ENCODE peak calls at places on chromosomes 11 and 22, in four cellular contexts. H, R, J and X are unnamed samples.
A peak's percentile ranks its signal among the peaks of the same experiment; 100 is the strongest.

GRCh38 chr22:41215409-41215808 is 10.3 kb downstream of the L3MBTL2 start:
- DNase-seq in R (no peak), J (no peak), H (no peak), X (no peak)

GRCh38 chr11:61868601-61869476 is 22.5 kb downstream of the FADS3 start:
- DNase-seq in H (no peak), R (no peak), J (no peak), X (no peak)

GRCh38 chr11:46808804-46809431 is 37.2 kb downstream of the CKAP5 start:
- DNase-seq in H (no peak), J (peak; percentile 38), R (no peak), X (no peak)

GRCh38 chr11:127105578-127105977 is 105.0 kb upstream of the KIRREL3 start:
- DNase-seq in J (no peak), R (no peak), H (no peak), X (no peak)

GRCh38 chr22:37609240-37610152 is 862 bp downstream of the GGA1 start:
- DNase-seq in J (peak; percentile 38), H (no peak), R (no peak), X (no peak)

GRCh38 chr11:1931791-1932480 is 12.4 kb downstream of the TNNT3 start:
- DNase-seq in J (no peak), H (no peak), R (no peak), X (no peak)

GRCh38 chr11:117830072-117830471 is 5.5 kb upstream of the FXYD2 start:
- DNase-seq in H (no peak), R (no peak), J (no peak), X (no peak)

GRCh38 chr11:77042111-77042726 is 8.0 kb downstream of the B3GNT6 start:
- DNase-seq in J (no peak), H (no peak), R (no peak), X (no peak)

GRCh38 chr11:112837162-112837826 is 123.9 kb upstream of the NCAM1 start:
- DNase-seq in H (no peak), R (no peak), J (peak; percentile 49), X (no peak)

GRCh38 chr11:131038597-131038996 is 122.3 kb upstream of the SNX19 start:
- DNase-seq in J (peak; percentile 64), R (no peak), H (no peak), X (no peak)

GRCh38 chr11:64419818-64420485 is 61.0 kb downstream of the RPS6KA4 start:
- DNase-seq in H (no peak), R (no peak), J (peak; percentile 60), X (no peak)

GRCh38 chr11:22234743-22235142 is 41.9 kb downstream of the ANO5 start:
- DNase-seq in H (no peak), J (no peak), R (no peak), X (no peak)

GRCh38 chr22:46732513-46732912 is 5.5 kb downstream of the CERK start:
- DNase-seq in J (no peak), H (no peak), R (no peak), X (no peak)

GRCh38 chr11:34830648-34831047 is 85.5 kb downstream of the APIP start:
- DNase-seq in J (no peak), H (no peak), R (no peak), X (no peak)

GRCh38 chr11:86990520-86990919 is 35.3 kb upstream of the FZD4 start:
- DNase-seq in R (no peak), J (peak; percentile 95), H (no peak), X (no peak)

GRCh38 chr11:110093407-110094297 is 460 bp downstream of the ZC3H12C start:
- DNase-seq in R (no peak), H (no peak), J (peak; percentile 60), X (no peak)

GRCh38 chr11:3859373-3859881 is 4.0 kb downstream of the STIM1 start:
- DNase-seq in H (no peak), R (no peak), J (peak; percentile 25), X (no peak)

GRCh38 chr11:56885182-56885581 is 103.5 kb upstream of the OR5AK2 start:
- DNase-seq in J (peak; percentile 16), H (no peak), R (no peak), X (no peak)

GRCh38 chr22:27377901-27378300 is 423.7 kb downstream of the MN1 start:
- DNase-seq in R (no peak), J (no peak), H (no peak), X (no peak)

GRCh38 chr11:59755701-59756495 is 722 bp downstream of the STX3 start:
- DNase-seq in R (no peak), J (peak; percentile 90), H (no peak), X (peak; percentile 14)

GRCh38 chr22:29967461-29967860 is 84.5 kb downstream of the MTMR3 start:
- DNase-seq in R (no peak), J (no peak), H (no peak), X (no peak)

GRCh38 chr11:114960117-114960516 is 281.8 kb downstream of the NXPE2 start:
- DNase-seq in J (no peak), R (no peak), H (no peak), X (no peak)

GRCh38 chr11:33891714-33892327 is at the start of gene LMO2:
- DNase-seq in J (no peak), R (no peak), H (no peak), X (no peak)